ENCODE peak calls at places on chromosome 5, in four cellular contexts. G is WTC11, U is HepG2, M is GM12878. F is an unnamed sample.

GRCh38 chr5:124365491-124365890 is 380.9 kb downstream of the ZNF608 start:
- DNase-seq in M (no peak), G (no peak), U (no peak), F (no peak)

GRCh38 chr5:84487963-84488362 is 103.3 kb upstream of the EDIL3 start:
- DNase-seq in M (no peak), G (no peak), U (no peak), F (no peak)

GRCh38 chr5:134543820-134544692 is 18.6 kb downstream of the JADE2 start:
- DNase-seq in U (no peak), G (no peak), M (no peak), F (no peak)

GRCh38 chr5:523658-524441 is 399 bp downstream of the SLC9A3 start:
- DNase-seq in U (no peak), M (no peak), G (peak; percentile 50), F (no peak)

GRCh38 chr5:120803282-120803681 is 339.2 kb downstream of the PRR16 start:
- DNase-seq in M (no peak), G (no peak), U (no peak), F (no peak)

GRCh38 chr5:37850128-37850865 is 10.5 kb upstream of the GDNF start:
- DNase-seq in G (no peak), M (no peak), U (no peak), F (no peak)

GRCh38 chr5:100828071-100828689 is 74.9 kb downstream of the ST8SIA4 start:
- DNase-seq in U (no peak), M (peak; percentile 89), G (no peak), F (no peak)

GRCh38 chr5:174404848-174405247 is 319.5 kb upstream of the MSX2 start:
- DNase-seq in M (no peak), U (no peak), G (no peak), F (no peak)

GRCh38 chr5:139952464-139953070 is 90.5 kb downstream of the NRG2 start:
- DNase-seq in G (no peak), M (no peak), U (no peak), F (no peak)

GRCh38 chr5:178416919-178417318 is 173.3 kb downstream of the COL23A1 start:
- DNase-seq in U (no peak), G (no peak), M (no peak), F (no peak)

GRCh38 chr5:156109317-156110023 is 217.5 kb upstream of the SGCD start:
- DNase-seq in G (no peak), U (no peak), M (no peak), F (no peak)

GRCh38 chr5:59042201-59042600 is 459.3 kb downstream of the RAB3C start:
- DNase-seq in M (no peak), G (no peak), U (no peak), F (no peak)

GRCh38 chr5:67315802-67316103 is 119.2 kb upstream of the CD180 start:
- DNase-seq in U (no peak), M (no peak), G (no peak), F (no peak)

GRCh38 chr5:90613918-90614504 is 55.4 kb downstream of the ADGRV1 start:
- DNase-seq in U (no peak), G (no peak), M (no peak), F (peak; percentile 37)

GRCh38 chr5:147140558-147140957 is 94.3 kb upstream of the STK32A start:
- DNase-seq in G (no peak), M (no peak), U (peak; percentile 79), F (no peak)

GRCh38 chr5:154857091-154857533 is 1.3 kb upstream of the CNOT8 start:
- DNase-seq in G (no peak), U (no peak), M (no peak), F (peak; percentile 58)

GRCh38 chr5:8349855-8350254 is 480.9 kb downstream of the MTRR start:
- DNase-seq in G (no peak), U (no peak), M (peak; percentile 17), F (no peak)

GRCh38 chr5:143182901-143183820 is 220.3 kb downstream of the NR3C1 start:
- DNase-seq in U (peak; percentile 66), M (peak; percentile 84), G (no peak), F (no peak)

GRCh38 chr5:74919487-74919886 is 53.3 kb upstream of the FAM169A start:
- DNase-seq in M (no peak), G (no peak), U (peak; percentile 60), F (peak; percentile 73)

GRCh38 chr5:128537306-128537998 is 593 bp downstream of the FBN2 start:
- DNase-seq in U (no peak), G (peak; percentile 50), M (no peak), F (no peak)

GRCh38 chr5:118883396-118883795 is 105.0 kb downstream of the DTWD2 start:
- DNase-seq in G (no peak), U (no peak), M (peak; percentile 5), F (no peak)

DNA sequence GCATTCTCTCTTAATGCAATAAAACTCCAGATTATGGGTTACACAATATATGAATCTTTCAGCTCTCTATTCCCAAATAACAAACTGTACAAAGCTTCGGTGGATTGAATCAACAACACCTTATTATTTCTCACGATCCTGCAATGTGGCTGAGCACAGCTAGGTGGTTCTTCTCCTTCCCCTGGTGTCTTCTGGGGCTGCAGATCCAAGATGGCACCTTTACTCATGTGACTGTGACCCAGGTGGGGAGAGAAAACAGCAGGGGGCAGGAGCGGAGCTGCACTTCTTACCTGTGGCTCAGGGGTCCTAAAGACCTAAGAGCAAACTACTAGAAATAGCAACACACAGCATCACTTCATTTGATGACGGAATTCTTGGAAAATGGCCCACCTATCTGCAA is 233.1 kb downstream of the IRX1 start:
- DNase-seq in M (no peak), G (peak; percentile 27), U (no peak), F (no peak)
- TF ChIP-seq ATF2 in M (no peak), G (no peak), U (no peak), F (no peak)

DNA sequence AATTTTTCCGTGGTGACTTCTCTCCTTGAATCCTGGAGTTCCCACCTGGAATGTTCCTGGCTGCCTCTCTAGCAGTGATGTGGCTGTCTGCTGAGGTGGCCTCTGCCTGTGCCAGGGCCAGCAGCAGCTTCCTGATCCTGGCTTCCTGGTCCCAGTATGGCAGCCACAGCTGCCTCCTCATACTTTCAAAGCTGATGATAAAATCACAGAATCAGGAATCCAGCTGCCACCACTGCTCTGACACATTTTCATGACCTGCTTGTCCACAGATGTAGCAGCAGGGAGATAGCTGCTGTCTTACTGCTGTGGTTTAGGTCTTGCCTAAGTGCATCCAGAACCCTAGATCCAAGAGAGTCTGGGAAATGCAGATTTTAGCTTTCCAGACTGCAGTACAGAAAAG is 72.4 kb upstream of the ANKRD55 start:
- DNase-seq in M (no peak), U (no peak), G (no peak), F (no peak)
- TF ChIP-seq CREM in M (no peak), U (no peak), G (no peak), F (no peak)

DNA sequence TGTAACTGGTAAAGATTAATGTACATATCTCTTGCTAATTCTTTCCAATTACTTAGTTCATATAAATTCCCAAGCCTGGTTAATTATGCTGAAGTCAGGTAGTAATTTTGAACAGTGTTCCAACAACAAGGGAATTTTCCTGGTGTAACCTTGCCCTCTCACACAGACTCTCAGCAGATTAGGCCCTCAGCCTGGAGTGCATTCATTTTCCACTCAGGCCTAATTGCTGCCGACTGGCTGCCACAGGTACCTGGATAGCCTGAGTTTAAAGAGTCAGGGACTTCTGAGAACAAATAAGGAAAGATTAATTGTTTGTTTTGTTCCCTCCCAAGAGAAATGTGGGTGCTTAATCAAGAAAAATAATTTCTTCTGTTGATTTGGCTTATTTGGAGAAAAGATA is 71.4 kb downstream of the PPIC start:
- DNase-seq in M (no peak), G (no peak), U (no peak), F (no peak)
- TF ChIP-seq ATF2 in M (no peak), G (no peak), U (no peak), F (no peak)

DNA sequence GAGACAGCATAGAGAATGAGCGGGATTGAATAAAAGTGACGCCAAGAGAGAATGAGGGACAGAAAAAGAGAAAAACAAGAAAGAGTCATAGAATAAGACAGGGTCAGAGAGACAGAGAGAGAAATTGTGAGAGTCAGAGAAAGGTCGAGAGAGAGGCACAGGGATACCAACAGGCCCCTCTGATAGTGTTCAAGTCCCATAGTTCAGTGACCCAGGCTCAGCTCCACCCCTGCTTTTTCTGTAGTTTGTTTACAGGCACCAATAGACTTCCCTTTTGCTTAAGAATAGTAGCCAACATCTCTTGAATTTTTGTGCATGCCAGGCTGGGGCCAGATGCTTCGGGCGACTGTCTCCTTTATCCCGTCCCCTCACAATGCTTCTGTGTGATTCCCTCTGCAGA is 62.5 kb downstream of the ARHGEF37 start:
- DNase-seq in U (no peak), G (no peak), M (no peak), F (no peak)
- TF ChIP-seq CREM in U (no peak), G (no peak), M (no peak), F (no peak)

GRCh38 chr5:159341914-159342313 is 11.6 kb upstream of the IL12B start:
- DNase-seq in M (no peak), U (peak; percentile 62), G (no peak), F (peak; percentile 28)
- TF ChIP-seq ATF2 in M (no peak), U (no peak), G (no peak), F (no peak)

DNA sequence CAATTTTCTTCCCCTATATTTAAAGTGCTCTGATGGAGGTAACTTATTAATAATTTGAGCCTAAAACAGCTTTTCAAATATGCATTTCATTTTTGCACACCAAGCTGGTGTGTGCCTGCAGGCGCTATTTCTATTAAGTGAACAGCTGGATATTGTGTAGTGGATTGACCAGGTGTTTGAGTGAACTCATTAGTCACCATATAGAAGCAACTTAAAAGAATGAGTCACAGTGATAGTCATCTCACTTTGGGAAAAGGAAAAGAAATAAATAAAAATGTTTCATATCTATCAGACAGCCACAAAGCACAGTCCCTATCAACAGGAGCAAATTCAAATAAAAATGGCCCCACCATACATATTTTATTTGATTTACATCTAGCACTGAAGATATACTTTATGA is 456.5 kb upstream of the CDH9 start:
- DNase-seq in M (no peak), G (no peak), U (no peak), F (no peak)
- TF ChIP-seq CREM in M (no peak), G (no peak), U (no peak), F (no peak)

DNA sequence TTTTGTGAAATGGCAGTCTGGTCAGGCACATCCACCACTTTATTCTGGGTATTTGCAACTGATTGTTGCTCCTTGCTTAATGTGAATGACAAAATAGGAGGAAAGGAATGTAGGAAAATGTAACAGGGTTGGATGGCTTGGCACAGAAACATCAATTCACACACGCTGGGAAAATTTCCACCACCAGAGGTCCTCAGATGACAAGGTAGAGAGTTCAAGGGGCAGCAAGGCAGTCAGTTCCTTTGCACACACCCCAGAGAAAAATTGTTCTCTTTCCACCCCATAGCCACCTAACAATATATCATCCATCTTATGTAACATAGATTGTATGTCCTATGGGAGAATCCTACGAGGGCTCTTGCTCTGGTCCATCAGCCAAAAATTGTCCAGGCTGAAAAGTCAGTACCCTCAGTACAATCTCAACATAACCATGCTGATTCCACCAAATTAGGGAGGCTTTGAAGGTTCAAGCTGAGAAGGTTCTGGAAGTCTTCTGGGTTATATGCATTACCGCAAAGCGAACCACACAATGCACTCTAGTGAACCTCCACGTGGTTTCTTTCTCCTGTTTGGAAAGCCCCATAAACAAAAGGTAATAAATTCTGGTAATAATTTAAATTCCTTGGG is 42.1 kb upstream of the AGXT2 start:
- DNase-seq in M (peak; percentile 28), G (peak; percentile 73), U (peak; percentile 64), F (peak; percentile 51)
- TF ChIP-seq ATF2 in M (no peak), G (no peak), U (no peak), F (no peak)

F was measured in K562.